ENCODE peak calls at places on chromosomes 4 and X, in five cellular contexts. One of them, this sample, is unnamed. For H3K4me1 and H3K27me3, the result is how much of the 10 kb centered on the place peaks cover.

GRCh38 chrX:150610038-150610437 is 41.6 kb downstream of the MTM1 start:
- DNase-seq in naive thymus-derived CD4-positive, alpha-beta T cell: no peak
- DNase-seq in astrocyte: no peak
- DNase-seq in suprapubic skin: no peak
- DNase-seq in tibial artery: no peak
- DNase-seq in this sample: no peak

GRCh38 chrX:15877380-15877779 is 22.8 kb upstream of the AP1S2 start:
- DNase-seq in tibial artery: no peak
- DNase-seq in suprapubic skin: no peak
- DNase-seq in astrocyte: peak
- DNase-seq in naive thymus-derived CD4-positive, alpha-beta T cell: no peak
- DNase-seq in this sample: no peak

GRCh38 chr4:1616574-1616964 is 67.5 kb downstream of the FAM53A start:
- DNase-seq in suprapubic skin: no peak
- DNase-seq in tibial artery: no peak
- DNase-seq in astrocyte: no peak
- DNase-seq in naive thymus-derived CD4-positive, alpha-beta T cell: no peak
- DNase-seq in this sample: no peak

GRCh38 chrX:7372843-7373525 is 225.0 kb upstream of the PUDP start:
- DNase-seq in tibial artery: no peak
- DNase-seq in naive thymus-derived CD4-positive, alpha-beta T cell: no peak
- DNase-seq in suprapubic skin: no peak
- DNase-seq in astrocyte: peak
- DNase-seq in this sample: no peak

GRCh38 chrX:38881727-38882126 is 80.5 kb downstream of the MID1IP1 start:
- DNase-seq in suprapubic skin: no peak
- DNase-seq in astrocyte: no peak
- DNase-seq in tibial artery: no peak
- DNase-seq in naive thymus-derived CD4-positive, alpha-beta T cell: no peak
- DNase-seq in this sample: no peak

GRCh38 chrX:153474718-153475117 is 4.3 kb upstream of the HAUS7 start:
- DNase-seq in astrocyte: peak
- DNase-seq in tibial artery: peak
- DNase-seq in naive thymus-derived CD4-positive, alpha-beta T cell: peak
- DNase-seq in suprapubic skin: no peak
- DNase-seq in this sample: no peak

GRCh38 chr4:52366625-52367024 is 292.5 kb downstream of the USP46 start:
- DNase-seq in naive thymus-derived CD4-positive, alpha-beta T cell: no peak
- DNase-seq in suprapubic skin: no peak
- DNase-seq in tibial artery: no peak
- DNase-seq in astrocyte: no peak
- DNase-seq in this sample: no peak

GRCh38 chr4:84708406-84709135 is 125.6 kb downstream of the CDS1 start:
- DNase-seq in tibial artery: no peak
- DNase-seq in suprapubic skin: no peak
- DNase-seq in naive thymus-derived CD4-positive, alpha-beta T cell: no peak
- DNase-seq in astrocyte: no peak
- DNase-seq in this sample: no peak

GRCh38 chr4:138510053-138510452 is 267.9 kb upstream of the SLC7A11 start:
- DNase-seq in astrocyte: peak
- DNase-seq in tibial artery: no peak
- DNase-seq in suprapubic skin: no peak
- DNase-seq in naive thymus-derived CD4-positive, alpha-beta T cell: no peak
- DNase-seq in this sample: no peak

GRCh38 chrX:134294548-134294947 is 57.6 kb downstream of the CCDC160 start:
- DNase-seq in suprapubic skin: no peak
- DNase-seq in tibial artery: no peak
- DNase-seq in astrocyte: no peak
- DNase-seq in naive thymus-derived CD4-positive, alpha-beta T cell: no peak
- DNase-seq in this sample: peak

GRCh38 chrX:103889216-103889615 is 57.2 kb upstream of the RAB9B start:
- DNase-seq in suprapubic skin: no peak
- DNase-seq in tibial artery: no peak
- DNase-seq in naive thymus-derived CD4-positive, alpha-beta T cell: no peak
- DNase-seq in astrocyte: peak
- DNase-seq in this sample: no peak

GRCh38 chrX:107826286-107827136 is 845 bp downstream of the MID2 start:
- DNase-seq in naive thymus-derived CD4-positive, alpha-beta T cell: peak
- DNase-seq in suprapubic skin: no peak
- DNase-seq in tibial artery: no peak
- DNase-seq in astrocyte: peak
- DNase-seq in this sample: peak

GRCh38 chr4:2789351-2789750 is 3.5 kb upstream of the SH3BP2 start:
- DNase-seq in suprapubic skin: peak
- DNase-seq in astrocyte: no peak
- DNase-seq in naive thymus-derived CD4-positive, alpha-beta T cell: no peak
- DNase-seq in tibial artery: peak
- DNase-seq in this sample: no peak

GRCh38 chrX:53281321-53281822 is at the start of gene IQSEC2:
- DNase-seq in tibial artery: peak
- DNase-seq in suprapubic skin: peak
- DNase-seq in naive thymus-derived CD4-positive, alpha-beta T cell: no peak
- DNase-seq in astrocyte: peak
- DNase-seq in this sample: peak

GRCh38 chr4:88283661-88284377 is 542 bp downstream of the PPM1K start:
- DNase-seq in astrocyte: peak
- DNase-seq in suprapubic skin: peak
- DNase-seq in naive thymus-derived CD4-positive, alpha-beta T cell: peak
- DNase-seq in tibial artery: peak
- DNase-seq in this sample: peak

GRCh38 chr4:85744950-85745349 is 270.0 kb downstream of the ARHGAP24 start:
- DNase-seq in astrocyte: peak
- DNase-seq in tibial artery: no peak
- DNase-seq in suprapubic skin: no peak
- DNase-seq in naive thymus-derived CD4-positive, alpha-beta T cell: no peak
- DNase-seq in this sample: peak
- H3K4me1 ChIP-seq in astrocyte: under half
- H3K4me1 ChIP-seq in tibial artery: under half
- H3K4me1 ChIP-seq in suprapubic skin: under half
- H3K4me1 ChIP-seq in naive thymus-derived CD4-positive, alpha-beta T cell: under half
- H3K4me1 ChIP-seq in this sample: under half

DNA sequence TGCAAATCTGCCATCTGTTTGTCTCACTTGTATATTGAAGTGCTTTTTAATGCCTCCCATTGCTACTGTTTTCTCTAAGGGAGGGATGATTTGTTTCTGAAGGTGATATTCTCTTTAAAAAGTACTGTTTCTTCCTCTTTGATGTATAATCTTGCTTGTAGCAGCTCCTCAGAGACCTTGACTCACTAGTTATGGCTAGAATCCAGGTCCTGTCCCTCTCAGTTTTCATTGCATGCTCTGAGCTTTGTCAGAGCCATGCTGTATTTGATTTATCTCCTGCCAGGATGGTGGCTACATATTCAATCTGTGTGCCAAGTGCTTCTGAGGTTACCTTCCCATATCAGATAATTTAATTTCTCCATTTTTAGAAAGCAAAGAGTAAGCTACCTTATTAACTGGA is 56.0 kb downstream of the GLUD2 start:
- DNase-seq in tibial artery: no peak
- DNase-seq in suprapubic skin: no peak
- DNase-seq in astrocyte: no peak
- DNase-seq in naive thymus-derived CD4-positive, alpha-beta T cell: no peak
- DNase-seq in this sample: no peak
- H3K4me3 ChIP-seq in tibial artery: no peak
- H3K4me3 ChIP-seq in suprapubic skin: no peak
- H3K4me3 ChIP-seq in astrocyte: no peak
- H3K4me3 ChIP-seq in naive thymus-derived CD4-positive, alpha-beta T cell: no peak
- H3K4me3 ChIP-seq in this sample: no peak

DNA sequence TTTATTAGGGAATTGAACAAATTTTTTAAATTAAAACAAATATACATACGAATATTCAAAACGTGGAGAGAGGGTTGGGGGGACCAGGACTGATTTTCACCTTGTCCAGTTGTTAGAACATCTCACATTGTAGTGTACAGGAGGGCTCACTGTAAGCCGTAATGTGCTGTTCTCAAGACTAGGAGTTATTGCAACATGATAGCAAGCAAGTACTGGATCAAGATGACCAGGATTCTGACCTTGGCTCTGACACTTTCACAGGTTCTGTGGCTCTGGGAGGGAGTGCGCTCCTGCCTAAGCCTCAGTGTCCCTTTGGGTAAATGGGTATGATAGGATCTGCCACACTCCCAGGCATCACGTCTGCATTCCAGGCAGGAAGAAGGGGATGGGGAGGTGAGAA is 59.0 kb downstream of the SORCS2 start:
- DNase-seq in tibial artery: no peak
- DNase-seq in naive thymus-derived CD4-positive, alpha-beta T cell: no peak
- DNase-seq in astrocyte: no peak
- DNase-seq in suprapubic skin: no peak
- DNase-seq in this sample: no peak
- H3K27me3 ChIP-seq in tibial artery: under half
- H3K27me3 ChIP-seq in naive thymus-derived CD4-positive, alpha-beta T cell: under half
- H3K27me3 ChIP-seq in astrocyte: under half
- H3K27me3 ChIP-seq in suprapubic skin: under half
- H3K27me3 ChIP-seq in this sample: under half

GRCh38 chr4:15794905-15795304 is 16.8 kb downstream of the CD38 start:
- DNase-seq in naive thymus-derived CD4-positive, alpha-beta T cell: no peak
- DNase-seq in suprapubic skin: no peak
- DNase-seq in astrocyte: peak
- DNase-seq in tibial artery: no peak
- DNase-seq in this sample: no peak
- H3K4me1 ChIP-seq in naive thymus-derived CD4-positive, alpha-beta T cell: under half
- H3K4me1 ChIP-seq in suprapubic skin: under half
- H3K4me1 ChIP-seq in astrocyte: under half
- H3K4me1 ChIP-seq in tibial artery: under half
- H3K4me1 ChIP-seq in this sample: under half

DNA sequence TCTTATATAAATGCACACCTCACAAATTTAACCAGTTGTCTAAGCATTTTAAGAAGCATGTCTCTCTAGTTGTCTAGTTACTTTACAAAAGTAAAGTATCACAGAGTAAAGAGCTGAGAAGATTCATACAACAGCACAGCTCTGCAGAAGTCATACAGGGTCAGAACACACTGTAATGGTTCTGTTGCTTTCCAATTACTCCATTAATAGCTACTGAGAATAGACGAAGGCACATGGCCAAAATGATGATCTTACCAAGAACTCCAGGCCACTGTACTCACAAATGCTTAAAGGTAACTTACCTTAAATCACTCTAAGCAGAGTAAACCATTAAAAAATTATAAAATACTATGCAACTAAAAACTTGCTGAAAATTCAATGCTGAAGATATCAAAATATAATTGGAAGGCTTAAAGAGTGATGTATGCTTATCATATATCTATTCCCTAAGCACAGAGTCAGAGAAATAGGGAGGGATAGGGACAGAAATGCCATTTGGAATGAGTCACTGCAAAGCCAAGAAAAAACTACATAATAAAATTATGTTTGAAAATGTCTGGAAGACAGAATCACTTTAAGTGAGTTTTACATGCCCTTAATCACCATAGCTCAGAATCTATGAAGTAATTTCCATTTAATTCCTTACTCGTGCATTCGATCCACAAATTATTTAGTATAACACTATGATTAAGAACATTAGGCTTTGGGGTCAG is 71.0 kb downstream of the DDX60L start:
- DNase-seq in tibial artery: no peak
- DNase-seq in naive thymus-derived CD4-positive, alpha-beta T cell: no peak
- DNase-seq in suprapubic skin: no peak
- DNase-seq in astrocyte: peak
- DNase-seq in this sample: no peak
- H3K4me3 ChIP-seq in tibial artery: no peak
- H3K4me3 ChIP-seq in naive thymus-derived CD4-positive, alpha-beta T cell: no peak
- H3K4me3 ChIP-seq in suprapubic skin: no peak
- H3K4me3 ChIP-seq in astrocyte: peak
- H3K4me3 ChIP-seq in this sample: no peak

DNA sequence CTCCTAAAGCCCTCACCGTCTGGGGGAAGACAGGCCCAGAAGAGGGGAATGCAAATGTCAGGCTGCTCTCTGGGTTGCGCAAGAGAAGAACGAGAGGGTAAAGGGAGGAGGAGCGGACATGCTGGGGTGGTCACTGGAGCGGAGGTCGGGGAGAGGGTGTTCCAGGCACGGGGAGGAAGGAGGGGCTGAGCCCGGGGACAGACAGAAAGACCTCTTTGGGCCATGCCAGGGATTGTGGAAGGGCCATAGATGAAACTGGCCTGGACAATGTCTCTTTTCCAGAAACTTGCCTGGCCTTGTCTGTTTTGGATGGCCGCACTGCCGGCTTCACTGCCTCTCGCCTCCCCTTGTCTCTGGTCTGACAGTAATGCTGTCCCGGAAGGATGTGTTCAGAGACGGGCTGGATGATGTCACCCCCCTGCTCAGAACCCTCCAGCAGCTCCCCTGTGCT is 121.0 kb downstream of the SORCS2 start:
- DNase-seq in tibial artery: no peak
- DNase-seq in naive thymus-derived CD4-positive, alpha-beta T cell: no peak
- DNase-seq in suprapubic skin: no peak
- DNase-seq in astrocyte: no peak
- DNase-seq in this sample: no peak
- H3K27me3 ChIP-seq in tibial artery: under half
- H3K27me3 ChIP-seq in naive thymus-derived CD4-positive, alpha-beta T cell: under half
- H3K27me3 ChIP-seq in suprapubic skin: under half
- H3K27me3 ChIP-seq in astrocyte: under half
- H3K27me3 ChIP-seq in this sample: under half

DNA sequence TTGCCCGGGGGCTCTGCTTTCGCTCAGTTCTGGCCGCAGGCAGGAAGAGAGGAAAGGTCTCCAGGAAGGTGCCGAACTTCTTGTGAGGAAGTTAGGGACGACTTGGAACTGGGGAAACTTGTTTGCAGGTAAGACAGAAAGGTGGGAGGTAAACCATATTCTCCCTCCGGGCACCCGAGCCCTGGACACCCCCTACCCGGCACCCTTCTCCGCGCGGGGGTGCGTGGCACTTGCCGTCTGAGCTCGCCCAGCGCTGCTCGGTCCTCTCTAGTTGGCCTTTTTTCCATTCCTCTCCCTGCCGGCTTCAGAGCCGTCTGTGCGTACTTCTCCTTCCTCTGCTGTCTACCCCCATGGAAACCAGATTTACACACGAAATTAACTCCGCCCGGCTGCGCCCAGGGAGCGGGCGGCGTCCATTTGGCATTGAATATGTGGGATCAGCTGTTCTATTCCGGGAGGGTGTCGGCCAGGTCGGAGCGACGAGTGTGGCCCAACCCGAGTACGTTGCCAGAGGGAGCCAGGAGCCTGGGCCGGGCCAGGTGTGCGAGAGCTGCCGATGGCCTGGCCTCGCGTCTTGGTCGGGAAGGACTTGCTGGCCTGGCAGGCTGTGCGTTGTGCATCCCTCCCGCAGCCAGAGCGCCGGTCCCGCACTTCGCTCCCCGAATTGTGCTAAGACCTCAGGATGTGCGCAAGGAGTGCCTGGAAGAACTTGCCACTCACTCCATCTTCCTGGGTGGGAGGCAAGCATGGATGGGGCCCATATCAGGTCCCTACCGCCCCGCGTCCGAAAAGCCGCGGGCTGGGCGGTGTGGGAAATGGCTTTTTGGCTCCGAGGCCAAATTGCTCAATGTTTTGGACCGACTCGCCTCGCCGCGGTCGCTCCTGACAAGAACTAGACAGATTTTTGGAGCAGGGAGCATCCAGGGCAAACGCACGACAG is 1.7 kb downstream of the PDGFRA start:
- DNase-seq in tibial artery: peak
- DNase-seq in naive thymus-derived CD4-positive, alpha-beta T cell: no peak
- DNase-seq in suprapubic skin: peak
- DNase-seq in astrocyte: peak
- DNase-seq in this sample: no peak
- H3K4me1 ChIP-seq in tibial artery: half or more
- H3K4me1 ChIP-seq in naive thymus-derived CD4-positive, alpha-beta T cell: under half
- H3K4me1 ChIP-seq in suprapubic skin: half or more
- H3K4me1 ChIP-seq in astrocyte: half or more
- H3K4me1 ChIP-seq in this sample: under half